ENCODE peak calls at places on chromosomes 11 and 22, in eight cellular contexts. H, E, U, V, L, F, P and N are unnamed samples.

GRCh38 chr22:17586831-17587440 is 23.6 kb downstream of the SLC25A18 start:
- DNase-seq in H (no peak), L (no peak), E (no peak), P (no peak), V (no peak), U (no peak), F (no peak), N (no peak)

GRCh38 chr11:117070016-117070415 is 28.2 kb downstream of the SIK3 start:
- DNase-seq in U (no peak), H (no peak), F (no peak), V (no peak), E (no peak), L (no peak), P (no peak), N (no peak)

GRCh38 chr11:59173080-59173963 is 1.4 kb downstream of the DTX4 start:
- DNase-seq in E (no peak), H (no peak), L (no peak), V (no peak), F (peak), P (no peak), U (no peak), N (peak)

GRCh38 chr22:23850136-23850611 is 7.5 kb upstream of the SLC2A11 start:
- DNase-seq in F (peak), L (no peak), P (no peak), H (no peak), E (no peak), V (no peak), U (no peak), N (no peak)

GRCh38 chr11:59771605-59772004 is 16.4 kb downstream of the STX3 start:
- DNase-seq in H (no peak), V (no peak), P (no peak), L (no peak), E (no peak), U (no peak), F (no peak), N (no peak)

GRCh38 chr11:134047586-134047999 is 21.3 kb upstream of the JAM3 start:
- DNase-seq in F (no peak), E (peak), P (peak), L (peak), H (peak), U (peak), V (peak), N (peak)

GRCh38 chr11:10498426-10499250 is 42.3 kb downstream of the RNF141 start:
- DNase-seq in F (no peak), H (no peak), V (no peak), U (no peak), P (no peak), E (no peak), L (no peak), N (no peak)

GRCh38 chr11:91778758-91779157 is 445.9 kb upstream of the FAT3 start:
- DNase-seq in P (no peak), L (no peak), H (no peak), F (no peak), E (no peak), U (no peak), V (no peak), N (no peak)

GRCh38 chr11:74678041-74678440 is 53.2 kb downstream of the CHRDL2 start:
- DNase-seq in U (no peak), L (no peak), P (no peak), V (no peak), H (no peak), F (no peak), E (no peak), N (peak)

GRCh38 chr11:15737326-15737725 is 619.0 kb downstream of the SOX6 start:
- DNase-seq in L (no peak), H (peak), V (no peak), F (no peak), U (no peak), E (no peak), P (no peak), N (no peak)

GRCh38 chr11:69148806-69149205 is 6.9 kb upstream of the SMIM38 start:
- DNase-seq in L (no peak), E (no peak), P (no peak), H (no peak), F (no peak), V (no peak), U (no peak), N (no peak)

GRCh38 chr11:69044111-69045013 is 4.4 kb upstream of the TPCN2 start:
- DNase-seq in U (peak), H (peak), F (peak), L (peak), E (no peak), V (peak), P (peak), N (peak)

GRCh38 chr11:2446590-2447252 is 1.9 kb downstream of the KCNQ1 start:
- DNase-seq in V (peak), F (no peak), P (no peak), H (no peak), U (no peak), L (no peak), E (no peak), N (no peak)

GRCh38 chr11:118910309-118911112 is 15.2 kb downstream of the BCL9L start:
- DNase-seq in L (peak), F (peak), H (peak), V (peak), P (peak), E (peak), U (peak), N (peak)

GRCh38 chr22:47020157-47020556 is 257.7 kb downstream of the TBC1D22A start:
- DNase-seq in F (no peak), V (no peak), H (peak), U (no peak), P (no peak), L (no peak), E (no peak), N (no peak)

GRCh38 chr11:92322225-92322624 is 97.6 kb downstream of the FAT3 start:
- DNase-seq in L (peak), E (no peak), P (no peak), F (no peak), V (no peak), U (no peak), H (peak), N (no peak)

GRCh38 chr11:32893947-32894827 is 1.6 kb downstream of the QSER1 start:
- DNase-seq in E (peak), U (no peak), L (peak), F (no peak), P (peak), H (peak), V (no peak), N (no peak)

GRCh38 chr11:75301602-75302345 is 49.7 kb downstream of the ARRB1 start:
- DNase-seq in U (peak), V (no peak), H (no peak), F (no peak), L (no peak), P (no peak), E (no peak), N (peak)

GRCh38 chr22:46413725-46414379 is 78.3 kb downstream of the TRMU start:
- DNase-seq in V (no peak), P (no peak), H (no peak), L (no peak), E (no peak), U (no peak), F (no peak), N (no peak)

GRCh38 chr11:69014084-69014935 is 1.3 kb upstream of the MRGPRF start:
- DNase-seq in H (peak), L (no peak), E (no peak), P (peak), V (no peak), U (no peak), F (no peak), N (peak)

GRCh38 chr11:1077033-1077416 is 2.4 kb downstream of the MUC2 start:
- DNase-seq in E (no peak), V (no peak), P (no peak), H (no peak), U (peak), F (no peak), L (no peak), N (no peak)

GRCh38 chr11:35387341-35387982 is 31.9 kb downstream of the SLC1A2 start:
- DNase-seq in P (no peak), L (no peak), E (no peak), U (no peak), F (no peak), V (no peak), H (no peak), N (no peak)

GRCh38 chr11:47152953-47153950 is 23.4 kb downstream of the ARFGAP2 start:
- DNase-seq in P (peak), E (peak), H (peak), U (peak), L (peak), F (peak), V (peak), N (peak)

GRCh38 chr22:31075961-31076360 is 5.2 kb upstream of the SMTN start:
- DNase-seq in F (peak), H (peak), P (no peak), E (no peak), L (no peak), U (peak), V (peak), N (peak)

GRCh38 chr11:114259551-114259983 is 36.6 kb upstream of the NNMT start:
- DNase-seq in F (no peak), H (no peak), E (no peak), P (no peak), U (no peak), V (no peak), L (no peak), N (no peak)

GRCh38 chr11:100687630-100688395 is 725 bp downstream of the ARHGAP42 start:
- DNase-seq in V (peak), U (peak), E (peak), F (peak), H (peak), L (peak), P (peak), N (peak)

GRCh38 chr22:37623075-37624016 is 14.7 kb downstream of the GGA1 start:
- DNase-seq in L (no peak), V (no peak), E (peak), F (peak), P (no peak), U (peak), H (peak), N (peak)

GRCh38 chr11:83241291-83241946 is 44.7 kb downstream of the CCDC90B start:
- DNase-seq in F (peak), E (peak), V (peak), P (peak), L (peak), U (no peak), H (peak), N (no peak)

GRCh38 chr11:121792185-121792584 is 323.8 kb downstream of the BLID start:
- DNase-seq in E (no peak), L (no peak), P (no peak), H (no peak), F (no peak), V (no peak), U (no peak), N (no peak)

GRCh38 chr11:72446929-72447753 is 12.8 kb upstream of the CLPB start:
- DNase-seq in P (peak), V (no peak), L (peak), F (no peak), E (peak), H (peak), U (no peak), N (no peak)

GRCh38 chr22:37564111-37564711 is 3.9 kb downstream of the CDC42EP1 start:
- DNase-seq in H (peak), E (no peak), U (no peak), V (no peak), F (no peak), L (no peak), P (no peak), N (peak)

GRCh38 chr22:47279337-47279736 is 516.9 kb downstream of the TBC1D22A start:
- DNase-seq in L (no peak), P (no peak), E (no peak), V (no peak), U (no peak), F (no peak), H (no peak), N (no peak)

GRCh38 chr11:47271961-47272661 is 2.2 kb downstream of the MADD start:
- DNase-seq in H (no peak), E (no peak), P (no peak), F (no peak), V (no peak), L (no peak), U (peak), N (peak)

GRCh38 chr22:33324228-33324627 is 266.0 kb upstream of the SYN3 start:
- DNase-seq in V (no peak), U (no peak), L (no peak), E (no peak), P (no peak), F (no peak), H (no peak), N (no peak)

GRCh38 chr11:3037041-3037944 is 19.9 kb downstream of the CARS1 start:
- DNase-seq in U (peak), F (peak), P (peak), L (peak), H (peak), E (peak), V (peak), N (peak)

GRCh38 chr11:43419460-43419859 is 60.7 kb downstream of the TTC17 start:
- DNase-seq in E (peak), F (no peak), L (peak), H (peak), V (no peak), U (no peak), P (no peak), N (no peak)

GRCh38 chr22:47366026-47366767 is 603.7 kb downstream of the TBC1D22A start:
- DNase-seq in V (no peak), L (no peak), U (no peak), F (no peak), E (no peak), H (no peak), P (no peak), N (no peak)

DNA sequence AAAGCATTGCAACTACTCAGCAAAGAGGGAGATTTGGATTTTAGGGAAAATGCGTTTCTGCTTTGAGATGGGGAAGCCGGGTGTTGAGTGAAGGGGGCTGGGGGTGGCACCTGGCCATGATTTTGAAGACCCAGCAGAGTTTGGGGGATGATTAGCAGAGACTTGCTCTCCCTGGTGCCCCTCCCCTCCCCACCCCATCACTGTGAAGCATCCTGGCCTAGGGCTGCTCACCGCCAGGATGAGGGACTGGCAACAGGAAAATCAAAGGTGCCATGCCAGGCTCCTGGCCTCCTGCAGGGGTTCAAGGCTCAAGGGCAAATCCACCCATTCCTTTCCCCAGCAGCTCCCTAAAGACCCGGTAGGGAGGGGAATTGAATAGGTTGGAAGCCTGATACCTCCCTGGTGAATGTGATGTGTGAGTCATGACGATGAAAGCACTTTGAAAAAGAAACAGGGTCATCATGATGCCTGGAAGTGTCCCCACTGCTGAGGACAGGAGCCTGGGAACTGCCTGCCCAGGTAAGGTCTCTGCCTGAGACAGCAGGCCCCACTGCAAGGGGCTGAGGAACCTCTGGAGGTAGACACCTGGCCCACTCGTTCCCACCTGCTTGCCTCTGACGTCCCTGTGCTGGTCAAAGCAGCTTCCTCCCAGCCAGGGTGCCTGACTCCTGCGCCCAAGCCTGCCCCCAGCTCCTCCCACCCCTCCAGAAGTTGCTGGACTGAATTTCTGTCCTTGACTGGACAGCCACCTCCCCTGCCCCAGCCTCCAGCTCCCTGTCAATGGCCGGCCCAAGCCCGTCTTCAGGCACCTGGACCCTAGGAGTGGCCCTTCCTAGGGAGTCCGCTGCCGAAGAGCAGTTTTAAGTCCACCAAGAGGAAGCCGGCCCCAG is 1.7 kb downstream of the CHST1 start:
- DNase-seq in F (no peak), V (no peak), U (no peak), E (no peak), L (no peak), H (no peak), P (no peak), N (no peak)
- H3K4me3 ChIP-seq in F (no peak), V (peak), U (peak), E (no peak), L (peak), H (peak), P (no peak), N (peak)

GRCh38 chr22:20554824-20555223 is 47.4 kb downstream of the MED15 start:
- DNase-seq in V (no peak), U (no peak), E (no peak), P (no peak), H (no peak), L (no peak), F (no peak), N (no peak)
- H3K4me3 ChIP-seq in V (no peak), U (no peak), E (no peak), P (no peak), H (no peak), L (no peak), F (no peak), N (no peak)

DNA sequence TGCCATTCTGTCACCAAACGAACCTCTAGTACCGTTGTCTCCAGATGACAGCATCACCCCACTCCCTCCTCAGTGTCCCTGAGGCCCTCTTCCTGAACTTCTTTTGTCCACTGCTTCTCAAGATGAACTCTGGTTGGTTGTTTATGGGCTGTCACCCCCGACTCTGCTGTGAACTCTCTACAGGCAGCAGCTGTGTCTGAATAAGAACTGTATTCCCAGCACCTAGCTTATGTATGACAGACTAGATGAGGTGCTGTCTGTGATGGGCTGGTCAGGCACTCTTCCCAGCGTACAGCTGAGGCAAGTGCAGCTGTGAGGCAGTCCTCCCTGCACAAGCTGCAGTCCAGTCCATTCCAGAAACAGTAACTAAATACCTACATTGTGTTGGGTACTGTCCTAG is 111.4 kb upstream of the PITPNB start:
- DNase-seq in V (no peak), E (no peak), L (no peak), U (no peak), P (no peak), H (no peak), F (no peak), N (no peak)
- H3K4me3 ChIP-seq in V (no peak), E (no peak), L (no peak), U (no peak), P (no peak), H (no peak), F (no peak), N (no peak)

GRCh38 chr11:93734427-93735222 is 6.7 kb downstream of the TAF1D start:
- DNase-seq in F (no peak), P (no peak), L (no peak), H (no peak), V (no peak), E (no peak), U (no peak), N (no peak)
- H3K4me3 ChIP-seq in F (no peak), P (peak), L (no peak), H (no peak), V (no peak), E (no peak), U (no peak), N (no peak)

DNA sequence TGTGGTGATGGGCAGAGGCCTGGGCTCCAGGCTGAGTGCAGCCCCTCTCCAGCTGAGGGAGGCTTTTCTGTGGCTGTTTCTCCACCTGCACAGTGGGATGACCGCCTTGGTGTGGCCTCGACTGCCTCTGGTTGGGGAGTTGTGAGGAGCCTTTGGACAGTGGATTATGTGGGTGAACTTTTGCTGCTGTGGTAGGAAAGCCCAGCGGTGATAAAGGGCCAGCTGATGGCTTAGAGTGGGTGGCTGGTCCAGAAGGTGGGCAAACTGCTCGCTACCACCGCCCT is 1.4 kb upstream of the ESRRA start:
- DNase-seq in P (no peak), H (no peak), L (no peak), E (no peak), U (no peak), V (no peak), F (no peak), N (no peak)
- H3K4me3 ChIP-seq in P (peak), H (peak), L (peak), E (peak), U (peak), V (peak), F (peak), N (peak)

DNA sequence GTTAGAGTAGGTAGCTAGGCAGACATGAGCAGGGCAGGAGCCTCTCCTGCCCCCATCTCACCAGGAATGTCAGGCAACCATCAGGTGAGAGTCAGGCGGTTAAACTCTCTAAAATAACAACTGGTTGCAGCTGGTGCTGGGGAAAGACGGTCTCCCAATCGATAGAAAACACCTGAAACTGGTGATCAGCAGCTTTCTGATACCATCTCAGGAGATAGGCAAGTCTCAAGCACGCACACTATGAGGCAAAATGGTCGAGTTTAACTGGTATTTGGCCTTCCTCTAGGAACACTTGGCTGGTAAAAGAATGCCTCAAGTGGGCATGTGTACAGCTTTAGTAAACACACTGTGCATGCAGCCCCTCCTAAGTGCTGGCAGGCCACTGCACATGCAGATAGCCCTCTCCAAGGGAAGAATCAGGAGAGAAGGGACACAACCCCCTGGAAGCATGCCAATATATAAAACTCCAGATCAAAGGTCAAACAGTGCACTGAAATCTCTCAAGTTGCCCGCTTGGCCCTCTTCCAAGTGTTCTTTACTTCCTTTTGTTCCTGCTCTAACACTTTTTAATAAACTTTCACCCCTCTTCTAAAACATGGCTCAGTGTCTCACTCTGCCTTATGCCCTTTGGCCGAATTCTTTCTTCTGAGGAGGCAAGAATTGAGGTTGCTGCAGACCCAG is 88.7 kb downstream of the USP35 start:
- DNase-seq in V (no peak), H (no peak), F (no peak), E (no peak), L (no peak), U (no peak), P (no peak), N (no peak)
- H3K4me3 ChIP-seq in V (no peak), H (no peak), F (no peak), E (no peak), L (no peak), U (no peak), P (no peak), N (no peak)